ENCODE peak calls at places on chromosomes 13 and 19, in five cellular contexts. One of them, this sample, is unnamed.

GRCh38 chr19:19077103-19077502 is 13.3 kb downstream of the SLC25A42 start:
- DNase-seq in IMR-90: no peak
- DNase-seq in WTC11: no peak
- DNase-seq in GM12878: no peak
- DNase-seq in A549: no peak
- DNase-seq in this sample: no peak

GRCh38 chr13:91313103-91313502 is 34.4 kb upstream of the MIR17HG start:
- DNase-seq in IMR-90: peak; percentile 1
- DNase-seq in WTC11: no peak
- DNase-seq in GM12878: no peak
- DNase-seq in A549: peak; percentile 2
- DNase-seq in this sample: no peak

GRCh38 chr13:25177012-25177411 is 4.9 kb upstream of the AMER2 start:
- DNase-seq in IMR-90: no peak
- DNase-seq in WTC11: no peak
- DNase-seq in GM12878: no peak
- DNase-seq in A549: no peak
- DNase-seq in this sample: no peak

GRCh38 chr13:46622918-46623256 is 69.9 kb downstream of the LRCH1 start:
- DNase-seq in IMR-90: peak; percentile 84
- DNase-seq in WTC11: no peak
- DNase-seq in GM12878: no peak
- DNase-seq in A549: no peak
- DNase-seq in this sample: no peak

GRCh38 chr19:7535993-7536685 is 622 bp downstream of the PNPLA6 start:
- DNase-seq in IMR-90: no peak
- DNase-seq in WTC11: no peak
- DNase-seq in GM12878: no peak
- DNase-seq in A549: no peak
- DNase-seq in this sample: no peak

GRCh38 chr13:101291647-101292515 is 124.4 kb downstream of the NALCN start:
- DNase-seq in IMR-90: peak; percentile 30
- DNase-seq in WTC11: no peak
- DNase-seq in GM12878: no peak
- DNase-seq in A549: no peak
- DNase-seq in this sample: no peak

GRCh38 chr13:39038569-39038898 is 278 bp downstream of the NHLRC3 start:
- DNase-seq in IMR-90: no peak
- DNase-seq in WTC11: no peak
- DNase-seq in GM12878: no peak
- DNase-seq in A549: no peak
- DNase-seq in this sample: no peak

GRCh38 chr13:38849316-38849715 is 141.3 kb downstream of the STOML3 start:
- DNase-seq in IMR-90: no peak
- DNase-seq in WTC11: no peak
- DNase-seq in GM12878: no peak
- DNase-seq in A549: no peak
- DNase-seq in this sample: no peak

GRCh38 chr19:15948223-15949058 is at the start of gene OR10H4:
- DNase-seq in IMR-90: no peak
- DNase-seq in WTC11: no peak
- DNase-seq in GM12878: no peak
- DNase-seq in A549: no peak
- DNase-seq in this sample: no peak

GRCh38 chr13:39895254-39895653 is 239.8 kb downstream of the COG6 start:
- DNase-seq in IMR-90: no peak
- DNase-seq in WTC11: no peak
- DNase-seq in GM12878: no peak
- DNase-seq in A549: no peak
- DNase-seq in this sample: no peak

GRCh38 chr13:106036870-106037269 is 498.6 kb downstream of the EFNB2 start:
- DNase-seq in IMR-90: no peak
- DNase-seq in WTC11: peak; percentile 24
- DNase-seq in GM12878: no peak
- DNase-seq in A549: no peak
- DNase-seq in this sample: peak; percentile 47

GRCh38 chr13:28100149-28101121 is at the start of gene FLT3:
- DNase-seq in IMR-90: peak; percentile 38
- DNase-seq in WTC11: peak; percentile 73
- DNase-seq in GM12878: no peak
- DNase-seq in A549: peak; percentile 10
- DNase-seq in this sample: peak; percentile 82

GRCh38 chr19:2083174-2083854 is 12.8 kb downstream of the MOB3A start:
- DNase-seq in IMR-90: no peak
- DNase-seq in WTC11: no peak
- DNase-seq in GM12878: no peak
- DNase-seq in A549: no peak
- DNase-seq in this sample: no peak

GRCh38 chr13:30713133-30713532 is 22.2 kb upstream of the ALOX5AP start:
- DNase-seq in IMR-90: no peak
- DNase-seq in WTC11: no peak
- DNase-seq in GM12878: no peak
- DNase-seq in A549: no peak
- DNase-seq in this sample: no peak

GRCh38 chr19:57512845-57513244 is 13.1 kb downstream of the ZNF773 start:
- DNase-seq in IMR-90: peak; percentile 34
- DNase-seq in WTC11: no peak
- DNase-seq in GM12878: no peak
- DNase-seq in A549: no peak
- DNase-seq in this sample: no peak

GRCh38 chr19:6047741-6048231 is 62.5 kb downstream of the RFX2 start:
- DNase-seq in IMR-90: peak; percentile 52
- DNase-seq in WTC11: peak; percentile 77
- DNase-seq in GM12878: no peak
- DNase-seq in A549: no peak
- DNase-seq in this sample: peak; percentile 77

GRCh38 chr13:25898991-25899390 is 152.8 kb downstream of the SHISA2 start:
- DNase-seq in IMR-90: no peak
- DNase-seq in WTC11: no peak
- DNase-seq in GM12878: no peak
- DNase-seq in A549: no peak
- DNase-seq in this sample: no peak

GRCh38 chr19:2477732-2478191 is 1.8 kb downstream of the GADD45B start:
- DNase-seq in IMR-90: peak; percentile 49
- DNase-seq in WTC11: no peak
- DNase-seq in GM12878: no peak
- DNase-seq in A549: no peak
- DNase-seq in this sample: no peak

GRCh38 chr13:23909606-23910005 is 12.3 kb upstream of the C1QTNF9B start:
- DNase-seq in IMR-90: no peak
- DNase-seq in WTC11: no peak
- DNase-seq in GM12878: no peak
- DNase-seq in A549: no peak
- DNase-seq in this sample: no peak

GRCh38 chr19:29596885-29597525 is 9.1 kb upstream of the POP4 start:
- DNase-seq in IMR-90: peak; percentile 40
- DNase-seq in WTC11: no peak
- DNase-seq in GM12878: no peak
- DNase-seq in A549: no peak
- DNase-seq in this sample: no peak

GRCh38 chr19:39843919-39844793 is 2.0 kb downstream of the FBL start:
- DNase-seq in IMR-90: peak; percentile 58
- DNase-seq in WTC11: no peak
- DNase-seq in GM12878: no peak
- DNase-seq in A549: peak; percentile 89
- DNase-seq in this sample: no peak

GRCh38 chr13:36154567-36155231 is 23.5 kb upstream of the DCLK1 start:
- DNase-seq in IMR-90: no peak
- DNase-seq in WTC11: peak; percentile 62
- DNase-seq in GM12878: no peak
- DNase-seq in A549: no peak
- DNase-seq in this sample: no peak

GRCh38 chr19:19538767-19539166 is 702 bp downstream of the CILP2 start:
- DNase-seq in IMR-90: no peak
- DNase-seq in WTC11: peak; percentile 22
- DNase-seq in GM12878: no peak
- DNase-seq in A549: no peak
- DNase-seq in this sample: no peak

GRCh38 chr13:54633461-54633860 is 1604.8 kb downstream of the OLFM4 start:
- DNase-seq in IMR-90: no peak
- DNase-seq in WTC11: no peak
- DNase-seq in GM12878: no peak
- DNase-seq in A549: no peak
- DNase-seq in this sample: no peak

GRCh38 chr19:31271569-31271911 is 77.7 kb downstream of the TSHZ3 start:
- DNase-seq in IMR-90: no peak
- DNase-seq in WTC11: no peak
- DNase-seq in GM12878: no peak
- DNase-seq in A549: no peak
- DNase-seq in this sample: no peak

GRCh38 chr13:20945952-20946383 is 43.4 kb upstream of the XPO4 start:
- DNase-seq in IMR-90: no peak
- DNase-seq in WTC11: peak; percentile 39
- DNase-seq in GM12878: no peak
- DNase-seq in A549: no peak
- DNase-seq in this sample: peak; percentile 56

GRCh38 chr19:18612772-18613588 is at the start of gene TMEM59L:
- DNase-seq in IMR-90: no peak
- DNase-seq in WTC11: peak; percentile 60
- DNase-seq in GM12878: no peak
- DNase-seq in A549: no peak
- DNase-seq in this sample: no peak

GRCh38 chr19:1920644-1921043 is 15.4 kb downstream of the ADAT3 start:
- DNase-seq in IMR-90: no peak
- DNase-seq in WTC11: no peak
- DNase-seq in GM12878: no peak
- DNase-seq in A549: no peak
- DNase-seq in this sample: no peak

GRCh38 chr19:2043864-2044708 is 7.0 kb downstream of the MKNK2 start:
- DNase-seq in IMR-90: no peak
- DNase-seq in WTC11: no peak
- DNase-seq in GM12878: no peak
- DNase-seq in A549: no peak
- DNase-seq in this sample: peak; percentile 50

DNA sequence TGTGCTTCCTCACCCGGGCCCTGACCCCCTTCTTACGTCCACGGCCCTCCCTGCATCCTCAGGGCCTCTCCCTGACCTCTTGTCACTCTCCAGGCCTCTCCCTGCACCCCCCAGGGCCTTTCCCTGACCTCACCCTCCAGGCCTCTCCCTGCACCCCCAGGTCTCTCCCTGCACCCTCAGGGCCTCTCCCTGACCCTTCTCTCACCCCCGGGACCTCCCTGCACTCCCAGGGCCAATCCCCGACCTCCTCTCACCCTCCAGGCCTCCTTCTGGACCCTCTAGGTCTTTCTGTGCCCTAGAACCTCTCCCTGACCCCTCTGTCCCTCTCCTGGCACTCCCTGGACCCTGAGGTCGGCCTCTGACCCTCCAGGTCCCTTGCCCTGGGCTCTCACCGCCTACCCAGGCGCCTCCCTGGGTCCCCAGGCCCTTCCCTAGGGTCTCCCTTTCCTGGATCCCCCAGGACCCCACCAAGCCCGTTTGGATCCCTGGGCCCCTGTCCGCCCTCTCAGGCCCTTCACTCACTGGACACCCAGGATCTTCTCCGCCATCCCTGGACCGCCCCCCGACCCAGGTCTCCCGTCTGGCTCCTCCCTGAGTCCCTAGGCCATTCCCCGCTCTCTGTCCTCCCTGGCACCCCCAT is 588 bp downstream of the KMT5C start:
- DNase-seq in IMR-90: no peak
- DNase-seq in WTC11: no peak
- DNase-seq in GM12878: no peak
- DNase-seq in A549: no peak
- DNase-seq in this sample: no peak
- TF ChIP-seq USF2 in IMR-90: no peak
- TF ChIP-seq USF2 in WTC11: no peak
- TF ChIP-seq USF2 in GM12878: no peak
- TF ChIP-seq USF2 in A549: no peak
- TF ChIP-seq USF2 in this sample: no peak

GRCh38 chr19:56126983-56127780 is 6.1 kb upstream of the ZNF787 start:
- DNase-seq in IMR-90: no peak
- DNase-seq in WTC11: no peak
- DNase-seq in GM12878: no peak
- DNase-seq in A549: no peak
- DNase-seq in this sample: no peak

GRCh38 chr19:56121180-56122167 is at the start of gene ZNF787:
- DNase-seq in IMR-90: peak; percentile 96
- DNase-seq in WTC11: peak; percentile 99
- DNase-seq in GM12878: peak; percentile 85
- DNase-seq in A549: peak; percentile 98
- DNase-seq in this sample: peak; percentile 97

GRCh38 chr19:56124578-56124977 is 3.5 kb upstream of the ZNF787 start:
- DNase-seq in IMR-90: no peak
- DNase-seq in WTC11: no peak
- DNase-seq in GM12878: no peak
- DNase-seq in A549: no peak
- DNase-seq in this sample: no peak

GRCh38 chr19:56120371-56121179 is 520 bp downstream of the ZNF787 start:
- DNase-seq in IMR-90: peak; percentile 71
- DNase-seq in WTC11: peak; percentile 52
- DNase-seq in GM12878: no peak
- DNase-seq in A549: peak; percentile 88
- DNase-seq in this sample: peak; percentile 73

DNA sequence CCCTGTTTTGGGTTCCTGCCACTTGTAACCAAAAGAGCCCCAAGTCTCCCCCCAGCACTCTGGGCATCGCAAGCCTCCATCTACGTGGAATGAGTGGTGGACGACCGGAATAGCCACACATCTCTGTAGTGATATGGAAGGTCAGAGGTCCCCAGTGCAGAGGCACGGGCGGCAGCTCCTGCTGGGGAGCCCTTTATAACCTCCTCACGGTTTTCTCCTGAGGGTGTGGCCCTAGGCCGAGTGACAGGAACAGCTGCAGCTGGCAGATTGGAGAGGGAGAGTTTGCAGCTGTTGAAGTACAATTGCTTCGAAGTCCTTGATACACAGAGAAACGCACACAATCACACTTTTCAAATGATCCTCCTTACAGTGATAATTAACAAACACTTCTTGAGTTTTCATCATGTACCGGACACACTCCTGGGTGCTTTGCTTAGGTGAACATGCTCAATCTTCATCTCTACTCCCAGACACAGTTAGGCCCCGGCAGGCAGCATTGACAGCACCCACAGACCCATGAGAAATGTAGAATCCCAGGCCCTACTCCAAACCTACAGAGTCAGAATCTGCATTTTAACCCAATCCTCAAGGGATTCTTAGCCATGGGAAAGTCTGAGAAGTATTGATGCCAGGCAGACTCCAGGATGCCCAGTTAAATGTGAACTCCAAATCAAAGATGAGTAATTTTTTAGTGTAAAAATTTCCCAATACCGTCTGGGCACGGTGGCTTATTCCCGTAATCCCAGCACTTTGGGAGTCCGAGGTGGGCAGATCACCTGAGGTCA is 4.9 kb upstream of the ZNF787 start:
- DNase-seq in IMR-90: no peak
- DNase-seq in WTC11: no peak
- DNase-seq in GM12878: no peak
- DNase-seq in A549: no peak
- DNase-seq in this sample: no peak
- TF ChIP-seq USF2 in IMR-90: no peak
- TF ChIP-seq USF2 in WTC11: no peak
- TF ChIP-seq USF2 in GM12878: no peak
- TF ChIP-seq USF2 in A549: no peak
- TF ChIP-seq USF2 in this sample: no peak

GRCh38 chr13:102361113-102361512 is 40.7 kb downstream of the FGF14 start:
- DNase-seq in IMR-90: no peak
- DNase-seq in WTC11: no peak
- DNase-seq in GM12878: no peak
- DNase-seq in A549: no peak
- DNase-seq in this sample: no peak
- TF ChIP-seq USF2 in IMR-90: no peak
- TF ChIP-seq USF2 in WTC11: no peak
- TF ChIP-seq USF2 in GM12878: no peak
- TF ChIP-seq USF2 in A549: no peak
- TF ChIP-seq USF2 in this sample: no peak

GRCh38 chr13:77390391-77390790 is 63.5 kb upstream of the MYCBP2 start:
- DNase-seq in IMR-90: no peak
- DNase-seq in WTC11: no peak
- DNase-seq in GM12878: no peak
- DNase-seq in A549: no peak
- DNase-seq in this sample: no peak
- TF ChIP-seq USF2 in IMR-90: no peak
- TF ChIP-seq USF2 in WTC11: no peak
- TF ChIP-seq USF2 in GM12878: no peak
- TF ChIP-seq USF2 in A549: no peak
- TF ChIP-seq USF2 in this sample: no peak

This sample was measured in H1.